ENCODE peak calls at places on chromosomes 7 and 10, in six cellular contexts. I, P, W, R, Y and S are unnamed samples.

GRCh38 chr10:70619271-70620019 is 16.9 kb upstream of the PRF1 start:
- DNase-seq in I (no peak), P (no peak), W (no peak), R (no peak), Y (peak; percentile 34), S (no peak)

GRCh38 chr7:104174798-104175197 is 33.0 kb downstream of the ORC5 start:
- DNase-seq in I (no peak), P (no peak), W (no peak), R (no peak), Y (no peak), S (no peak)

GRCh38 chr7:105009667-105010537 is 4.1 kb upstream of the KMT2E start:
- DNase-seq in I (no peak), P (no peak), W (no peak), R (no peak), Y (no peak), S (no peak)

GRCh38 chr10:126749030-126749655 is 78.7 kb upstream of the C10orf90 start:
- DNase-seq in I (peak; percentile 38), P (peak; percentile 22), W (peak; percentile 70), R (no peak), Y (peak; percentile 87), S (peak; percentile 86)

GRCh38 chr7:95105627-95106026 is 198.2 kb downstream of the PPP1R9A start:
- DNase-seq in I (no peak), P (no peak), W (no peak), R (no peak), Y (no peak), S (no peak)

GRCh38 chr7:20280475-20281351 is 50.0 kb upstream of the ITGB8 start:
- DNase-seq in I (no peak), P (no peak), W (no peak), R (no peak), Y (peak; percentile 71), S (no peak)

GRCh38 chr10:117167346-117168134 is 29.5 kb upstream of the VAX1 start:
- DNase-seq in I (no peak), P (no peak), W (no peak), R (no peak), Y (no peak), S (peak; percentile 63)

GRCh38 chr10:127600479-127600878 is 51.4 kb downstream of the NPS start:
- DNase-seq in I (no peak), P (no peak), W (no peak), R (no peak), Y (no peak), S (no peak)

GRCh38 chr7:112420236-112420945 is 29.9 kb upstream of the IFRD1 start:
- DNase-seq in I (peak; percentile 23), P (no peak), W (no peak), R (no peak), Y (no peak), S (no peak)

GRCh38 chr10:23157691-23158369 is 34.3 kb upstream of the PTF1A start:
- DNase-seq in I (peak; percentile 64), P (no peak), W (no peak), R (no peak), Y (peak; percentile 25), S (peak; percentile 24)

GRCh38 chr7:129149546-129149945 is 5.0 kb downstream of the TSPAN33 start:
- DNase-seq in I (no peak), P (no peak), W (no peak), R (no peak), Y (no peak), S (no peak)

GRCh38 chr10:43968961-43969360 is 320.3 kb upstream of the ZNF32 start:
- DNase-seq in I (no peak), P (no peak), W (no peak), R (no peak), Y (no peak), S (no peak)

GRCh38 chr7:116499168-116500070 is at the start of gene CAV2:
- DNase-seq in I (no peak), P (no peak), W (peak; percentile 83), R (peak; percentile 13), Y (no peak), S (peak; percentile 32)

GRCh38 chr10:131667561-131667960 is 233.2 kb upstream of the PPP2R2D start:
- DNase-seq in I (no peak), P (no peak), W (no peak), R (no peak), Y (no peak), S (peak; percentile 74)

GRCh38 chr10:69237528-69238159 is 17.5 kb downstream of the HKDC1 start:
- DNase-seq in I (peak; percentile 76), P (peak; percentile 81), W (peak; percentile 88), R (peak; percentile 40), Y (peak; percentile 75), S (peak; percentile 88)

GRCh38 chr10:29239569-29240472 is 49.0 kb upstream of the LYZL1 start:
- DNase-seq in I (peak; percentile 3), P (no peak), W (no peak), R (no peak), Y (peak; percentile 31), S (peak; percentile 15)
- TF ChIP-seq CTCF in I (peak; percentile 71), P (no peak), W (peak; percentile 56), R (no peak), Y (peak; percentile 80), S (peak; percentile 59)

GRCh38 chr10:11106621-11107374 is 89.1 kb downstream of the CELF2 start:
- DNase-seq in I (no peak), P (no peak), W (no peak), R (no peak), Y (no peak), S (no peak)

GRCh38 chr10:11110499-11110898 is 92.8 kb downstream of the CELF2 start:
- DNase-seq in I (no peak), P (no peak), W (no peak), R (no peak), Y (no peak), S (no peak)

GRCh38 chr10:11107953-11108352 is 90.3 kb downstream of the CELF2 start:
- DNase-seq in I (no peak), P (no peak), W (no peak), R (no peak), Y (no peak), S (no peak)

GRCh38 chr10:11109590-11109989 is 91.9 kb downstream of the CELF2 start:
- DNase-seq in I (no peak), P (no peak), W (no peak), R (no peak), Y (no peak), S (no peak)

DNA sequence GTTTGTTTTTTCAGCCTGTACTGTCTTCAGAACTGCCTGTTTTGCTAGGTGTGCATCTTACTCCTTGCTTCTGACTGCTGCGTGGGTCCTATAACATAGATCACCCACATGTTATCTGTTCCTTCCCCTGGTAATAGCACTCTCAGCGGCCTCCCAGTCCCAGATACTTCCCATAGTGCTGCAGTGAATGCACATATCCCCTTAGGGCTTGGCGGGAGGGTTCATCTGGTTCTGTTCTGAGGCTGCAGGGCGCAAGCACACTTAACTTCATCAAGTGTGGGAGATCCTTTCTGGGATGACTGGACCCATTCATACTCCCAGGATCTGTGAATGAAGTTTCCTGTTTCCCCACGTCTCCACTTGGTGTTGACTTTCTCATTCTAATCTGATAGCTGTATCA is 90.7 kb downstream of the CELF2 start:
- DNase-seq in I (no peak), P (no peak), W (no peak), R (no peak), Y (no peak), S (no peak)
- H3K27ac ChIP-seq in I (no peak overlapping the region), P (no peak overlapping the region), W (peak overlapping the region; percentile 61), R (no peak overlapping the region), Y (no peak overlapping the region), S (no peak overlapping the region)

GRCh38 chr10:96587255-96588059 is 645 bp upstream of the TM9SF3 start:
- DNase-seq in I (peak; percentile 39), P (no peak), W (no peak), R (no peak), Y (peak; percentile 68), S (peak; percentile 67)

GRCh38 chr10:96585726-96586418 is 940 bp downstream of the TM9SF3 start:
- DNase-seq in I (peak; percentile 50), P (no peak), W (no peak), R (no peak), Y (no peak), S (no peak)

GRCh38 chr10:96588060-96588554 is 1.3 kb upstream of the TM9SF3 start:
- DNase-seq in I (peak; percentile 34), P (no peak), W (no peak), R (no peak), Y (no peak), S (no peak)

GRCh38 chr10:96584474-96584873 is 2.3 kb downstream of the TM9SF3 start:
- DNase-seq in I (no peak), P (no peak), W (no peak), R (no peak), Y (no peak), S (no peak)

DNA sequence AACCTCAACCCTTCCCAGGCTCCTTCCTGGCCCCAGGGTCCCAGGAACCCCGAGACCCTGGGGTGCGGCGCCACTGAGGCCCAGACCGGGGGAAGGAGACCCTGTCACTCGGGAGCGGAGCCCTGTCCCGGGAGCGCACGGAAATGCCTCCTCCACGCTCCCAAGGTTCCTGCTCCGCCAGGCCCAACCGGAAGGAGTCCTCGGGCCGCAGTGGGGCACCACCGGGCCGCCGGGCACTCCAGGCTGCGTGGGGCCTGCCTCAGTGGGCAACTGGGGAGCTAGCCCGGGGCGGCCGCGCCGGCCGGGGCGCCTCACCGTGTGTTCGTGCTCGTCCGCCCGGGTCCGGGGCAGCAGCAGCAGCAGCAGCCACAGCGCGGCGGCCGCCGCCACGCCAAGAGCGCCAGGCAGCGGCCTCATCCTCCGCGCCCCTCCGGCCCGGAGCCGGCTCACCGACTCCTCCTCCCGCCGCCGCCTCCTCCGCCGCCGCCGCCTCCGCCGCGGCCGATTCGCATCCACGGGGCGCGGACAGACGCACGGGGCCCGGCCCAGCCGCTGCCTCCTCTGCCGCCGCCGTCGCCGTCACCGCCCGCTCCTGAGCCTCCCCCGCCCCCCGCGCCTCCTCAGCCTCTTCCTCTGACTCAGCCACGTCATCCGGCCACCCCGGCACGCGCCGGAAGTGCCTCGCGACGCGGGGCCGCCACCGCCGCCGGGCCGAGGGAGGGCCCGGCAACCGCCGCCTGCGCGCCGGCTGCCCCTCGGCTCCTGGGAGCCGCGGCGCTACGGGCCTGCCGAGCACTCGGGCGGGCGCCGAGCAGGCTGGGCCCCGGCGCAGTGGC is at the start of gene TM9SF3:
- DNase-seq in I (peak; percentile 91), P (peak; percentile 89), W (peak; percentile 97), R (peak; percentile 67), Y (peak; percentile 74), S (peak; percentile 93)
- TF ChIP-seq CTCF in I (no peak), P (no peak), W (no peak), R (no peak), Y (peak; percentile 10), S (no peak)

DNA sequence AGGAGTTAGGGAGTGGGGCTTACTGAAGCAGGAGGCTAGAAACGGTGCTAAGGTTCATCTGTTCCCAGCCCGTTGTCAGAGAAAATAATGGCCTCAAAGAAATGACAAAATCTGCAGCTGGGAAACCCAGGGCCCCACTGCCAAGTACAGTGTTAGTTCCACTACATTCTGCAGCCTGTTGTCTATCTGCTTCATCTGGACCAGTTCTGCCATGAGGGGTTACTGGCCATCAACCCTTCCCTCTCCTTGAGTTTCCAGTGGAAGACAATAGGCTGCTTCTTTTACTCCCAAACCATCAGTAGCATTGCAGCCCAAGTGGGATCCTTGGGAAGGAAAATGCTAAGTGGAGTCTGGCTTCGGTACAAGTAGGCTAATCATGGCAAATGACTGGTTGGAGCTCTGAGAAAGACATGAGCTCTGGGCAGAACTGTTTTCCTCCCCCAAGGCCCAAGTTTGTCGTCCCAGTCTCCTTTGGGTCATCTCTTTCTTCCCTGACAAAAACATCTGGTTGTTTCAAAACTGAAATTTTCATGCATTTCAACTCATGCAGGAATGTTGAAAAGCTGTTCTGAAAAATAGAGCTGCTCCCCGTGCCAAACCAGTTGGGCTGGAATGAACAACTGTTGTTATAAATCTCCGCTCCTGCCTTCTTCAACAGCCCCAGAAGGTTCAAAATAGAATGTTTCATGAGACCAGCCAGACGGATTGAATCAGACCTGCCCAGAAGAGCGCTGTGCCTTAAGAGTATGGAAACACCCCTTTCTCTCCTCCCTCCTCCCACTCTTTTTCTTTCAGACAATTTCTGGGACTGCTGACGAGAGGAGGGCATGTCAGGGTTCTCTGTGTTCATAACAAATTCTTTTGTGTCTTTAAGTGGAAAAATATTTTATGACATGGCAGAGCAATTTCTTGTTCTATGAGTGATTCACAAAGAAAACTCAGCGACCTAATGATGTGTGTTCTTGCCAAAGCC is 116.6 kb downstream of the RAB18 start:
- DNase-seq in I (no peak), P (no peak), W (peak; percentile 18), R (no peak), Y (peak; percentile 34), S (no peak)
- H3K27ac ChIP-seq in I (no peak overlapping the region), P (no peak overlapping the region), W (peak overlapping the region; percentile 54), R (peak overlapping the region; percentile 82), Y (no peak overlapping the region), S (no peak overlapping the region)